ENCODE peak calls at places on chromosomes 3 and 15, in seven cellular contexts. I is transverse colon, L is uterus, U is ovary, R is sigmoid colon, F is erythroblast, P is adrenal gland. G is an unnamed sample.

GRCh38 chr3:147049305-147049704 is 357.0 kb downstream of the ZIC4 start:
- DNase-seq in R (no peak), U (no peak), L (no peak), F (no peak), P (no peak), I (no peak), G (no peak)

GRCh38 chr3:58111513-58112184 is 99.1 kb downstream of the DNASE1L3 start:
- DNase-seq in F (no peak), L (no peak), I (peak), U (no peak), P (no peak), R (no peak), G (peak)

GRCh38 chr3:37499820-37500219 is 325.4 kb upstream of the LRRFIP2 start:
- DNase-seq in I (no peak), L (no peak), F (no peak), U (no peak), R (no peak), P (no peak), G (no peak)

GRCh38 chr3:39108309-39108708 is 829 bp downstream of the TTC21A start:
- DNase-seq in P (no peak), I (peak), R (no peak), F (no peak), L (no peak), U (no peak), G (no peak)

GRCh38 chr15:78050441-78050809 is 27.1 kb downstream of the TBC1D2B start:
- DNase-seq in I (no peak), P (no peak), F (no peak), U (no peak), L (no peak), R (no peak), G (no peak)

GRCh38 chr15:20348291-20348899 is 193.2 kb downstream of the GOLGA6L6 start:
- DNase-seq in F (no peak), R (peak), I (no peak), U (peak), P (no peak), L (no peak), G (no peak)

GRCh38 chr3:70069557-70069956 is 70.0 kb downstream of the SAMMSON start:
- DNase-seq in L (no peak), F (no peak), I (no peak), R (no peak), U (no peak), P (no peak), G (no peak)

GRCh38 chr3:53804697-53805462 is 41.3 kb downstream of the CHDH start:
- DNase-seq in R (peak), P (no peak), U (no peak), I (no peak), F (no peak), L (peak), G (no peak)

GRCh38 chr3:141326123-141326522 is 42.2 kb upstream of the ZBTB38 start:
- DNase-seq in I (peak), L (no peak), F (no peak), R (no peak), U (no peak), P (no peak), G (no peak)
- TF ChIP-seq POLR2A in I (peak), L (no peak), F (no peak), R (no peak), U (no peak), P (no peak), G (no peak)

DNA sequence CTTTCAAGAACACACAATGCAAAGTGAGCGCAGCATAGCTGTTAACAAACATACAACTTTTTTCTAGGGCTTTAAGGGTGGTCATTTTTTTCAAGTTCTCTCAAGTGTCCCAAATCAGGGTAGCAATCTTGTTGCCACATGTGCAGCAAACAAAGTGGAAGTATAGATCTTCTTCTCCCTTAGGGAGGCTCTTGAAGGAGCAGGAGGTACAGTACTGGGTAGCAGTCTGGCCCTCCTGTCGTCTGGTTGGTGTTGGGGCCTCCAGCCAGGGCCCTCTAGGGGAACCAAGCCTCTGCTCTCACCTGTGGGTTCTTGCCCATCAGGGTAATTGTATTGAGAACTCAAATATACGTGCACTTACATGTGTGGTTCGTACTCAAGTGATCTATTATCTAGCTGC is 25.8 kb downstream of the MKRN2 start:
- DNase-seq in R (no peak), U (no peak), F (no peak), L (no peak), P (no peak), I (no peak), G (no peak)
- TF ChIP-seq POLR2A in R (no peak), U (no peak), F (no peak), L (no peak), P (no peak), I (no peak), G (no peak)

GRCh38 chr3:194685050-194685722 is 497 bp upstream of the FAM43A start:
- DNase-seq in F (no peak), I (no peak), P (peak), U (no peak), L (no peak), R (no peak), G (peak)

GRCh38 chr3:194687638-194688206 is 2.0 kb downstream of the FAM43A start:
- DNase-seq in F (peak), R (peak), L (peak), U (peak), P (peak), I (peak), G (peak)

GRCh38 chr3:194686414-194686815 is 732 bp downstream of the FAM43A start:
- DNase-seq in R (no peak), U (no peak), F (no peak), I (no peak), P (no peak), L (no peak), G (no peak)

GRCh38 chr3:194686816-194687637 is 1.3 kb downstream of the FAM43A start:
- DNase-seq in U (peak), R (peak), L (peak), P (no peak), I (peak), F (peak), G (peak)

GRCh38 chr3:194685723-194686413 is at the start of gene FAM43A:
- DNase-seq in R (peak), I (peak), L (peak), U (peak), P (peak), F (peak), G (peak)
- TF ChIP-seq POLR2A in R (peak), I (peak), L (peak), U (peak), P (peak), F (peak), G (no peak)

DNA sequence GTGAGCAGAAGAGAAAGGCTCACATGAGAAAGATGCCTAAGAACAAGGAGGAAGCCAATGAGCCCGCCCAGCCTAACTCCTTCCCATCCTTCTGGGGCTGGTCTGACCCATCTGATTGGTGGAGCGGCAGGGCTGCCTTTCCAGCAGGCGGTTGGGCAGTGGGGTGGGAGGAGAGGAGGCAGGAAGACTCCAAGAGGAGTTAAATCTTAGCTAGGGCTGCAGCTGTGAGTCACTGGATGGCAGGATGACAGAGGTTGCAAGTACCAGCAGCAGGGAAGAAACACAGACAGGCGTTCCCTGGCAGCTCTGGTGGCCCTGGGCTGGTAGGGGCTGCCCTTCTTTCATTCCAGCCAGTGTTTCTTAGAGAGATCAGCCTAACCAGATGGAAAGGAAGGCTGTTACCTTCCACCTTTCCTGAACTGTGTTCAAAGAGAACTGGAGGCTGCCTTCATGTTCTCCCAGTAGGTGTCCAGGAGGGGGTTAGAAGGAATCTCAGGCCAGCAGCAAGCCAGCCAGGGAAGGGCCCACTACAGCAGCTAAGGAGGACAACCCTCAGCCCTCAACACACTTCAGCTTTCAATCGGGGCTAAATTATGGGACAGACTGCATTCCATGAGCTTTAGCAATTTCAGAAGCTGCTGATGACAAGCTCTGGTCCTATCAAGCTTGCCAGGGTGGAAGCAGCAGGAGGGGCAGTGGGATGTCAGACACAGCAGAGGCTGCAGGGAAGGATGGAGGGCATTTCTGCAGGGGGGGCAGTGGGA is 50.3 kb downstream of the CHSY1 start:
- DNase-seq in P (peak), R (peak), L (peak), U (peak), F (no peak), I (peak), G (peak)
- TF ChIP-seq POLR2A in P (peak), R (no peak), L (peak), U (no peak), F (no peak), I (no peak), G (no peak)

GRCh38 chr3:15858547-15859506 is 61.0 kb upstream of the ANKRD28 start:
- DNase-seq in U (peak), I (peak), P (peak), L (peak), R (no peak), F (peak), G (peak)
- TF ChIP-seq POLR2A in U (no peak), I (peak), P (no peak), L (no peak), R (no peak), F (no peak), G (no peak)